ENCODE peak calls at places on chromosome 17, in six cellular contexts. Z is tibial artery; D is naive thymus-derived CD4-positive, alpha-beta T cell; C is GM23248; T is effector memory CD4-positive, alpha-beta T cell; M is mucosa of descending colon. B is an unnamed sample. For H3K4me1 and H3K9me3, the result is how much of the 10 kb centered on the place peaks cover.

GRCh38 chr17:2177235-2177811 is 122.4 kb downstream of the HIC1 start:
- DNase-seq in Z (no peak), D (no peak), C (peak), T (no peak), M (no peak), B (no peak)

GRCh38 chr17:32483451-32484019 is 3.3 kb upstream of the CDK5R1 start:
- DNase-seq in Z (peak), D (peak), C (peak), T (no peak), M (peak), B (peak)

GRCh38 chr17:83000738-83001137 is 78.7 kb upstream of the METRNL start:
- DNase-seq in Z (no peak), D (no peak), C (no peak), T (no peak), M (no peak), B (no peak)

GRCh38 chr17:13367154-13367553 is 234.6 kb downstream of the HS3ST3A1 start:
- DNase-seq in Z (no peak), D (no peak), C (no peak), T (no peak), M (no peak), B (no peak)

GRCh38 chr17:17231621-17232302 is 5.2 kb downstream of the FLCN start:
- DNase-seq in Z (no peak), D (no peak), C (no peak), T (no peak), M (no peak), B (no peak)

GRCh38 chr17:39196820-39197331 is 593 bp downstream of the CACNB1 start:
- DNase-seq in Z (peak), D (no peak), C (peak), T (no peak), M (peak), B (peak)

GRCh38 chr17:51260960-51261958 is 913 bp downstream of the UTP18 start:
- DNase-seq in Z (peak), D (no peak), C (peak), T (peak), M (peak), B (peak)

GRCh38 chr17:79033741-79034501 is 10.0 kb downstream of the C1QTNF1 start:
- DNase-seq in Z (no peak), D (no peak), C (no peak), T (no peak), M (no peak), B (no peak)

GRCh38 chr17:1733047-1733357 is 8.5 kb downstream of the WDR81 start:
- DNase-seq in Z (no peak), D (no peak), C (no peak), T (no peak), M (no peak), B (no peak)

GRCh38 chr17:81349397-81350319 is 45.6 kb upstream of the BAHCC1 start:
- DNase-seq in Z (no peak), D (no peak), C (no peak), T (no peak), M (no peak), B (no peak)

GRCh38 chr17:56112086-56112485 is 41.2 kb upstream of the ANKFN1 start:
- DNase-seq in Z (no peak), D (no peak), C (peak), T (no peak), M (no peak), B (peak)

GRCh38 chr17:39144414-39144813 is 7.0 kb downstream of the PLXDC1 start:
- DNase-seq in Z (peak), D (no peak), C (peak), T (no peak), M (peak), B (no peak)

GRCh38 chr17:44875761-44876160 is 23.5 kb downstream of the EFTUD2 start:
- DNase-seq in Z (no peak), D (no peak), C (no peak), T (no peak), M (no peak), B (no peak)

GRCh38 chr17:45228985-45229517 is 7.4 kb downstream of the FMNL1 start:
- DNase-seq in Z (peak), D (peak), C (peak), T (peak), M (peak), B (peak)

GRCh38 chr17:61736438-61736837 is 126.9 kb downstream of the BRIP1 start:
- DNase-seq in Z (no peak), D (no peak), C (no peak), T (no peak), M (no peak), B (no peak)

GRCh38 chr17:32269377-32269776 is 3.7 kb downstream of the RHBDL3 start:
- DNase-seq in Z (no peak), D (no peak), C (peak), T (no peak), M (no peak), B (no peak)

GRCh38 chr17:76598004-76598439 is 12.4 kb upstream of the ST6GALNAC2 start:
- DNase-seq in Z (no peak), D (no peak), C (no peak), T (no peak), M (no peak), B (no peak)

GRCh38 chr17:43839670-43840101 is 6.7 kb upstream of the MPP3 start:
- DNase-seq in Z (no peak), D (no peak), C (no peak), T (no peak), M (peak), B (no peak)

GRCh38 chr17:10198509-10199249 is at the start of gene GAS7:
- DNase-seq in Z (peak), D (peak), C (peak), T (peak), M (peak), B (peak)
- H3K4me3 ChIP-seq in Z (peak), D (no peak), C (peak), T (peak), M (peak), B (peak)

DNA sequence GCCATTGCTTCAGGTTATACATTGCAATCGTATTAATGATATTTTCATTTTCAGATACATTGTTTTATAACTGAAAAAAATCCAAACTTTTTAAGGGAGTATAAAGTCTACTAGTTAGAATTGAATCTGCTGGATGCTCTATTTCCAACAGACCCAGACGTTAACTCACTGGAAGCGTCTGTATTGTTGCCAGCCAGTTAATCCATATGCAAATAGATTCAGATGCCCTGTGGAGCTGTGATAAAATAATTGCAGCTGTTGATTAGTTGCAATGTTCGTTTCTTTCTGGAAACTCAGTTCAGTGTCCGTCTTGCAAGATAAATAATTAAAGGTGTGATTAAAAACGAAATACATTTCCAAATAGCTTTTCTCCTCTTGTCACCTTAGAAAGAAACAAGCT is 5.1 kb upstream of the GNA13 start:
- DNase-seq in Z (no peak), D (no peak), C (no peak), T (no peak), M (no peak), B (no peak)
- H3K4me1 ChIP-seq in Z (under half), D (under half), C (under half), T (under half), M (under half), B (under half)

DNA sequence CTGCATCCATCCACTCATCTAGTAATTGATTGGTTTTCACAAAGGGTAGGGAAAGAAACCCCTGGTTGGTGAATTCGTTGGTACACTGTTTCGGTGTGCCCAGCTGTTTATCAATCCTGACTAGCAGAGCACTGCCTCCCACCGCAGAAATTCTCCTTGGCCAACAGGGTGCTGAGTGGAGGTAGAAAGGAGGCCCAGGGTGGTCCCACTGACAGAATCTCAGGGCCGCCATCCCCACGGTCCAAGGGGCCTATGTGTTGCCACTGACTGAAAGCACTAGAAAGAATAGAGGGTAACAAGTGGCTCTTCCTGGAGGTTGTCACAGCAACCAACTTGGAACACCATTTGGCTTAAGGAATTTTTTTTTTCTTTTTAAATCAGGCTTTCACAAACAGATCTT is 8.4 kb upstream of the RCVRN start:
- DNase-seq in Z (no peak), D (no peak), C (no peak), T (no peak), M (no peak), B (no peak)
- H3K9me3 ChIP-seq in Z (under half), D (under half), C (under half), T (under half), M (under half), B (under half)

GRCh38 chr17:10384175-10384574 is 11.4 kb upstream of the MYH13 start:
- DNase-seq in Z (no peak), D (no peak), C (peak), T (no peak), M (peak), B (no peak)
- H3K4me3 ChIP-seq in Z (no peak), D (no peak), C (no peak), T (no peak), M (no peak), B (no peak)

GRCh38 chr17:4836221-4836620 is 3.1 kb downstream of the MINK1 start:
- DNase-seq in Z (no peak), D (no peak), C (no peak), T (no peak), M (no peak), B (no peak)

GRCh38 chr17:4839965-4840892 is 7.1 kb downstream of the MINK1 start:
- DNase-seq in Z (no peak), D (no peak), C (no peak), T (no peak), M (no peak), B (peak)

GRCh38 chr17:4839221-4839620 is 6.1 kb downstream of the MINK1 start:
- DNase-seq in Z (no peak), D (no peak), C (no peak), T (no peak), M (no peak), B (no peak)

GRCh38 chr17:4838306-4838785 is 5.2 kb downstream of the MINK1 start:
- DNase-seq in Z (no peak), D (no peak), C (no peak), T (no peak), M (no peak), B (no peak)

GRCh38 chr17:4837471-4838305 is 4.5 kb downstream of the MINK1 start:
- DNase-seq in Z (no peak), D (no peak), C (no peak), T (no peak), M (no peak), B (no peak)
- H3K4me1 ChIP-seq in Z (under half), D (under half), C (under half), T (under half), M (under half), B (under half)

DNA sequence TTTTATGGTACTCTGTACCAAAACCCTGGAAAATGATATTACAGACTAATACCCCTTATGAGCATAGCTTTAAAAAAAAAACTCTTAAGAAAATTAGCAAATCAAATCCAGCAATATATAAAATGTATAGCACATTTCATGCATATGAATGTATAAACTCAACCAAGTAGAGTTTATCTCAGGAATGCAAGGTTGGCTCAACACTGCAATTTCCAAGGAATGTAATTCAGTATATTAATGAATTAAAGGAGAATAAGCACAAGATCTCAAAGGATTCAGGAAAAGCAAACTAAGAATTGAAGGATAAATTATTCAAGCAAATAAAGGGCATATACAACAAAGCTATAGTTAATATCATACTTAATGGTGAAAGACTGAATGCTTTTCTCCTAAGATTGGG is 61.9 kb upstream of the RPL38 start:
- DNase-seq in Z (no peak), D (no peak), C (no peak), T (no peak), M (no peak), B (no peak)
- H3K9me3 ChIP-seq in Z (under half), D (under half), C (under half), T (under half), M (under half), B (under half)

DNA sequence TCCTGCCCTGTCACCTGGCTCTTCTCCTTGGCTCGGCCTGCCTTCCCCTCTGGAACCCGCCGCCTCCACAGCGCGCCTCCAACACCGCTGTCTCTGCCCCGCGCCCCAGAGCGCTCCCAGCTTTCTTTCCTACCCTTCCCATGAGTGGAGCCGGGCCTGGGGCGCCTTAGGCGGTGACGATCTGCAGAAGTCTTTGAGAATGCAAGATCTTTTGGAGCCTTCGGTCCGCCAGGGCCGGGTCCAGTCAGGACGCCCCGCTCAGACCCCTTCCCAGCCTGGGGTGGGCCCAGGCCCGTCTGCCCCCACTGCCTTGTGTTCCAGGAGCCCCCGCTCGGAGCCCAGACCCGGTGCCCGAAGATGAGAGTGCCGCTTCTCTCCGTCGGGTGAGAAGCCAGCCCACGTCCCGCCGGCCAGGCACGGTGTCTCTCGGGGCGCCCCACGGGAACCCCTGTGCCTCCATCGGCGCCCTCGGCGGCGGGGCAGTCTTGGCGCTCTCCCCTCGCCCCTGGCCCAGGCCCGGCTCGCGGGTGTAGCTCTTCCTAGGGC is 40.0 kb downstream of the MRM1 start:
- DNase-seq in Z (no peak), D (no peak), C (no peak), T (no peak), M (no peak), B (peak)
- H3K4me3 ChIP-seq in Z (peak), D (no peak), C (peak), T (peak), M (no peak), B (peak)

DNA sequence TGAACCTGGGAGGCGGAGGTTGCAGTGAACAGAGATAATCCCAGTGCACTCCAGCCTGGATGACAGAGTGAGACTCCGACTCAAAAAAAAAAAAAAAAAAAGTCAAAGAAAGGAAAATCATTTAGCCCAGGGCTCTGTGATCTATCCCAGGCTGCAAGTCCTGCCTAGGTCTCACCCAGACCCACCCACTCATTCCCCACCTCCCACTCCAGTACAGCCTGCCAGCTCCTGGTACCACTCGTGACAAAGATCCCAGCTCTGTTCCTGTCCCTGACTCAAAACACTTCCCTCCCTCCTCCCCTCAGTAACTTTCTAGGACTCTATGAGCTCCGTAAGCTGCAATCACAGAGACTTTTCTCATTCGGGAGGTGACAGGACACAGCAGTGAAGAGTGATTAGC is 28.0 kb upstream of the MRPS23 start:
- DNase-seq in Z (no peak), D (no peak), C (no peak), T (no peak), M (no peak), B (no peak)
- H3K4me1 ChIP-seq in Z (half or more), D (under half), C (half or more), T (under half), M (under half), B (half or more)

GRCh38 chr17:69802045-69802740 is 272.8 kb upstream of the KCNJ16 start:
- DNase-seq in Z (no peak), D (no peak), C (no peak), T (no peak), M (no peak), B (peak)
- H3K9me3 ChIP-seq in Z (under half), D (under half), C (under half), T (under half), M (under half), B (under half)

B was measured in adipocyte.